ENCODE peak calls at places on chromosomes 13 and 19, in seven cellular contexts. One of them, this sample, is unnamed.

GRCh38 chr19:13538854-13539253 is 32.6 kb upstream of the CACNA1A start:
- DNase-seq in naive thymus-derived CD4-positive, alpha-beta T cell: no peak
- DNase-seq in left ventricle myocardium inferior: no peak
- DNase-seq in GM23338: no peak
- DNase-seq in kidney epithelial cell: no peak
- DNase-seq in uterus: no peak
- DNase-seq in WERI-Rb-1: no peak
- DNase-seq in this sample: no peak

GRCh38 chr19:30207357-30207756 is 164.8 kb upstream of the ZNF536 start:
- DNase-seq in naive thymus-derived CD4-positive, alpha-beta T cell: no peak
- DNase-seq in left ventricle myocardium inferior: no peak
- DNase-seq in GM23338: no peak
- DNase-seq in kidney epithelial cell: no peak
- DNase-seq in uterus: no peak
- DNase-seq in WERI-Rb-1: no peak
- DNase-seq in this sample: no peak

GRCh38 chr19:46886546-46887239 is 25.9 kb downstream of the ARHGAP35 start:
- DNase-seq in naive thymus-derived CD4-positive, alpha-beta T cell: no peak
- DNase-seq in left ventricle myocardium inferior: no peak
- DNase-seq in GM23338: no peak
- DNase-seq in kidney epithelial cell: no peak
- DNase-seq in uterus: no peak
- DNase-seq in WERI-Rb-1: no peak
- DNase-seq in this sample: peak; percentile 16

GRCh38 chr13:45051315-45051714 is 62.0 kb downstream of the GPALPP1 start:
- DNase-seq in naive thymus-derived CD4-positive, alpha-beta T cell: no peak
- DNase-seq in left ventricle myocardium inferior: no peak
- DNase-seq in GM23338: no peak
- DNase-seq in kidney epithelial cell: no peak
- DNase-seq in uterus: no peak
- DNase-seq in WERI-Rb-1: no peak
- DNase-seq in this sample: no peak

GRCh38 chr19:8577741-8578140 is 499 bp upstream of the MYO1F start:
- DNase-seq in naive thymus-derived CD4-positive, alpha-beta T cell: no peak
- DNase-seq in left ventricle myocardium inferior: no peak
- DNase-seq in GM23338: no peak
- DNase-seq in kidney epithelial cell: no peak
- DNase-seq in uterus: no peak
- DNase-seq in WERI-Rb-1: no peak
- DNase-seq in this sample: no peak

GRCh38 chr13:97440598-97440997 is 6.6 kb downstream of the RAP2A start:
- DNase-seq in naive thymus-derived CD4-positive, alpha-beta T cell: no peak
- DNase-seq in left ventricle myocardium inferior: no peak
- DNase-seq in GM23338: no peak
- DNase-seq in kidney epithelial cell: no peak
- DNase-seq in uterus: no peak
- DNase-seq in WERI-Rb-1: no peak
- DNase-seq in this sample: no peak

GRCh38 chr13:109707044-109707794 is 79.2 kb downstream of the IRS2 start:
- DNase-seq in naive thymus-derived CD4-positive, alpha-beta T cell: no peak
- DNase-seq in left ventricle myocardium inferior: no peak
- DNase-seq in GM23338: no peak
- DNase-seq in kidney epithelial cell: no peak
- DNase-seq in uterus: no peak
- DNase-seq in WERI-Rb-1: peak; percentile 38
- DNase-seq in this sample: no peak

GRCh38 chr13:43269037-43269476 is 245.7 kb downstream of the DNAJC15 start:
- DNase-seq in naive thymus-derived CD4-positive, alpha-beta T cell: no peak
- DNase-seq in left ventricle myocardium inferior: no peak
- DNase-seq in GM23338: no peak
- DNase-seq in kidney epithelial cell: peak; percentile 84
- DNase-seq in uterus: peak; percentile 57
- DNase-seq in WERI-Rb-1: no peak
- DNase-seq in this sample: no peak

GRCh38 chr19:1736280-1736679 is 17.0 kb upstream of the ONECUT3 start:
- DNase-seq in naive thymus-derived CD4-positive, alpha-beta T cell: no peak
- DNase-seq in left ventricle myocardium inferior: no peak
- DNase-seq in GM23338: no peak
- DNase-seq in kidney epithelial cell: no peak
- DNase-seq in uterus: no peak
- DNase-seq in WERI-Rb-1: no peak
- DNase-seq in this sample: no peak

GRCh38 chr13:28000567-28000966 is 12.1 kb upstream of the URAD start:
- DNase-seq in naive thymus-derived CD4-positive, alpha-beta T cell: no peak
- DNase-seq in left ventricle myocardium inferior: no peak
- DNase-seq in GM23338: peak; percentile 49
- DNase-seq in kidney epithelial cell: no peak
- DNase-seq in uterus: no peak
- DNase-seq in WERI-Rb-1: no peak
- DNase-seq in this sample: no peak

GRCh38 chr19:50794074-50794777 is 4.0 kb downstream of the ACP4 start:
- DNase-seq in naive thymus-derived CD4-positive, alpha-beta T cell: no peak
- DNase-seq in left ventricle myocardium inferior: no peak
- DNase-seq in GM23338: no peak
- DNase-seq in kidney epithelial cell: no peak
- DNase-seq in uterus: no peak
- DNase-seq in WERI-Rb-1: peak; percentile 84
- DNase-seq in this sample: no peak

GRCh38 chr19:6423499-6424189 is 967 bp downstream of the KHSRP start:
- DNase-seq in naive thymus-derived CD4-positive, alpha-beta T cell: no peak
- DNase-seq in left ventricle myocardium inferior: no peak
- DNase-seq in GM23338: peak; percentile 74
- DNase-seq in kidney epithelial cell: no peak
- DNase-seq in uterus: peak; percentile 34
- DNase-seq in WERI-Rb-1: peak; percentile 50
- DNase-seq in this sample: no peak

GRCh38 chr19:16185123-16185924 is at the start of gene FAM32A:
- DNase-seq in naive thymus-derived CD4-positive, alpha-beta T cell: peak; percentile 91
- DNase-seq in left ventricle myocardium inferior: peak; percentile 99
- DNase-seq in GM23338: peak; percentile 98
- DNase-seq in kidney epithelial cell: peak; percentile 97
- DNase-seq in uterus: peak; percentile 100
- DNase-seq in WERI-Rb-1: peak; percentile 98
- DNase-seq in this sample: peak; percentile 96

GRCh38 chr19:15252398-15253018 is 20.3 kb upstream of the EPHX3 start:
- DNase-seq in naive thymus-derived CD4-positive, alpha-beta T cell: no peak
- DNase-seq in left ventricle myocardium inferior: no peak
- DNase-seq in GM23338: peak; percentile 46
- DNase-seq in kidney epithelial cell: no peak
- DNase-seq in uterus: peak; percentile 44
- DNase-seq in WERI-Rb-1: peak; percentile 40
- DNase-seq in this sample: no peak

GRCh38 chr13:38688674-38689073 is 1.8 kb downstream of the FREM2 start:
- DNase-seq in naive thymus-derived CD4-positive, alpha-beta T cell: no peak
- DNase-seq in left ventricle myocardium inferior: no peak
- DNase-seq in GM23338: no peak
- DNase-seq in kidney epithelial cell: no peak
- DNase-seq in uterus: no peak
- DNase-seq in WERI-Rb-1: no peak
- DNase-seq in this sample: no peak

GRCh38 chr19:30540671-30541210 is 168.6 kb downstream of the ZNF536 start:
- DNase-seq in naive thymus-derived CD4-positive, alpha-beta T cell: no peak
- DNase-seq in left ventricle myocardium inferior: no peak
- DNase-seq in GM23338: no peak
- DNase-seq in kidney epithelial cell: no peak
- DNase-seq in uterus: no peak
- DNase-seq in WERI-Rb-1: no peak
- DNase-seq in this sample: no peak

GRCh38 chr13:87058786-87059329 is 612.3 kb upstream of the SLITRK5 start:
- DNase-seq in naive thymus-derived CD4-positive, alpha-beta T cell: no peak
- DNase-seq in left ventricle myocardium inferior: no peak
- DNase-seq in GM23338: no peak
- DNase-seq in kidney epithelial cell: no peak
- DNase-seq in uterus: no peak
- DNase-seq in WERI-Rb-1: no peak
- DNase-seq in this sample: no peak

GRCh38 chr19:50510700-50511068 is 307 bp downstream of the JOSD2 start:
- DNase-seq in naive thymus-derived CD4-positive, alpha-beta T cell: no peak
- DNase-seq in left ventricle myocardium inferior: no peak
- DNase-seq in GM23338: peak; percentile 93
- DNase-seq in kidney epithelial cell: no peak
- DNase-seq in uterus: no peak
- DNase-seq in WERI-Rb-1: no peak
- DNase-seq in this sample: no peak

DNA sequence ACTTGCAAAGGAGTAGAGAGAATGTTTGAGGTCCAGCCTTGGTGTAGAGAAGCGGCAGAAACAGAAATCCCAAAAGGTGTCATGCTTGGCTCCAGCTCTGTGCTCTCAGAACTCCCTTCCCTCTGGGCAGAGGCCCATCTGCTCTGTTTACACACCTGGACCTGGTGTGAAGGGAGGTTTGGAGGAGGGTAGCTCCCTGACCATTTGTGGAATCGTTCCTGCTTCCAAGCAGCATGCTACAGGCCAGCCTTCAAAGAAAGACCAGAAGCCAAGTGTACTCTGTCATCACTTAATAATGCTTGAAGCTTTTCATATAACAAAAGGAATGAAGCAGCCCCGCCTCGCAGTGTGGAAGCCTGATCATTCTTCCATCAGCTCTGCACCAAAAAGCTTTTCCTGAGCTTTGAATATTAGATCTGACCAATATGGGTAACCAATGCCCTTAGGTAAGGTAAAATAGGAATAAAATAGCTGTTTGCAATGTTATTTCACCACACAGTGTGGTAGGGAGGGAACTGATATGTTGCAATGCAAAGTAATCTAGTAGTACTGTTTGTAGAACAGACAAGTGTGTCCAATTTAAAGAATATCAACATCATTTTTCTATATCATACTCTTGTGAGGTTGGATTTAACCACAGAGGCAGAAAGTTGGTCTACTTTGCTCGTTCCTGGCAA is 63.3 kb downstream of the ZIC5 start:
- DNase-seq in naive thymus-derived CD4-positive, alpha-beta T cell: no peak
- DNase-seq in left ventricle myocardium inferior: no peak
- DNase-seq in GM23338: no peak
- DNase-seq in kidney epithelial cell: no peak
- DNase-seq in uterus: no peak
- DNase-seq in WERI-Rb-1: no peak
- DNase-seq in this sample: no peak
- H3K27me3 ChIP-seq in naive thymus-derived CD4-positive, alpha-beta T cell: no peaks in the 10 kb centered on the region
- H3K27me3 ChIP-seq in left ventricle myocardium inferior: peaks cover 98% of the 10 kb centered on the region
- H3K27me3 ChIP-seq in GM23338: no peaks in the 10 kb centered on the region
- H3K27me3 ChIP-seq in kidney epithelial cell: peaks cover 32% of the 10 kb centered on the region
- H3K27me3 ChIP-seq in uterus: no peaks in the 10 kb centered on the region
- H3K27me3 ChIP-seq in WERI-Rb-1: no peaks in the 10 kb centered on the region
- H3K27me3 ChIP-seq in this sample: no peaks in the 10 kb centered on the region

GRCh38 chr13:113753171-113753570 is 5.9 kb upstream of the TMEM255B start:
- DNase-seq in naive thymus-derived CD4-positive, alpha-beta T cell: no peak
- DNase-seq in left ventricle myocardium inferior: no peak
- DNase-seq in GM23338: no peak
- DNase-seq in kidney epithelial cell: no peak
- DNase-seq in uterus: no peak
- DNase-seq in WERI-Rb-1: no peak
- DNase-seq in this sample: no peak

GRCh38 chr13:113749956-113750355 is 9.1 kb upstream of the TMEM255B start:
- DNase-seq in naive thymus-derived CD4-positive, alpha-beta T cell: no peak
- DNase-seq in left ventricle myocardium inferior: no peak
- DNase-seq in GM23338: no peak
- DNase-seq in kidney epithelial cell: no peak
- DNase-seq in uterus: no peak
- DNase-seq in WERI-Rb-1: no peak
- DNase-seq in this sample: no peak

GRCh38 chr13:113750554-113751399 is 8.2 kb upstream of the TMEM255B start:
- DNase-seq in naive thymus-derived CD4-positive, alpha-beta T cell: no peak
- DNase-seq in left ventricle myocardium inferior: no peak
- DNase-seq in GM23338: no peak
- DNase-seq in kidney epithelial cell: no peak
- DNase-seq in uterus: no peak
- DNase-seq in WERI-Rb-1: no peak
- DNase-seq in this sample: no peak

GRCh38 chr13:113749507-113749906 is 9.5 kb upstream of the TMEM255B start:
- DNase-seq in naive thymus-derived CD4-positive, alpha-beta T cell: no peak
- DNase-seq in left ventricle myocardium inferior: no peak
- DNase-seq in GM23338: no peak
- DNase-seq in kidney epithelial cell: no peak
- DNase-seq in uterus: no peak
- DNase-seq in WERI-Rb-1: no peak
- DNase-seq in this sample: no peak

GRCh38 chr13:113751491-113751890 is 7.5 kb upstream of the TMEM255B start:
- DNase-seq in naive thymus-derived CD4-positive, alpha-beta T cell: no peak
- DNase-seq in left ventricle myocardium inferior: no peak
- DNase-seq in GM23338: no peak
- DNase-seq in kidney epithelial cell: no peak
- DNase-seq in uterus: no peak
- DNase-seq in WERI-Rb-1: no peak
- DNase-seq in this sample: no peak
- H3K27me3 ChIP-seq in naive thymus-derived CD4-positive, alpha-beta T cell: no peaks in the 10 kb centered on the region
- H3K27me3 ChIP-seq in left ventricle myocardium inferior: peaks cover 5% of the 10 kb centered on the region
- H3K27me3 ChIP-seq in GM23338: no peaks in the 10 kb centered on the region
- H3K27me3 ChIP-seq in kidney epithelial cell: peaks cover 10% of the 10 kb centered on the region
- H3K27me3 ChIP-seq in uterus: no peaks in the 10 kb centered on the region
- H3K27me3 ChIP-seq in WERI-Rb-1: peaks cover 36% of the 10 kb centered on the region
- H3K27me3 ChIP-seq in this sample: no peaks in the 10 kb centered on the region

DNA sequence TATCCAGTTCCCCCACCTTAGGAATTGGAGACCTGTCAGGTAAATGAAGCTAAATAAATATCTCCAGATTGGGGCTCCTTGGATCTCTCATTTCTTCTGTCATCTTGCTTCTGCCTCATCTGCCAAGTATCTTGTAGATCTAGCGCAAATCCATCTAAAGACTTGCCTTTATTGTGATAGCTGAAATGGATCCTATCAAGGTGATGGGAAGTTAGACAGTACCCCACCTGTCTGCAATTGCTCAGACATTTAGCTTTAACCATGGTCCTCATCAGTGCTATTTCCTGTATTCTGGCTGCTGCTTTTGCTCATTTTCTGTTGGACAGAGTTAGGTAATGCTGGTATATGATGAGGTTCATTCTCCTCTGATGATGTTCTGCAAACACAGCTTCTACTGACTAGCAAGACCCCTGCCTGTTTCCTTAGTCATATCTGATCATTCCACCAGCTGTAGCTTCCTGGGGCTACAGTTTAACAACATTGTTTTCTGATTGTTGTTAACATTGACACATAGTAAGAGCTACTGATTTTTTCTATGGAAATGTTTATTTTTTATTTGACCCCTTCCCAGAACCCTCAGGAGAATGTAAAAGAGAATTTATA is 340.0 kb downstream of the DCT start:
- DNase-seq in naive thymus-derived CD4-positive, alpha-beta T cell: no peak
- DNase-seq in left ventricle myocardium inferior: no peak
- DNase-seq in GM23338: no peak
- DNase-seq in kidney epithelial cell: no peak
- DNase-seq in uterus: no peak
- DNase-seq in WERI-Rb-1: no peak
- DNase-seq in this sample: no peak
- H3K27me3 ChIP-seq in naive thymus-derived CD4-positive, alpha-beta T cell: no peaks in the 10 kb centered on the region
- H3K27me3 ChIP-seq in left ventricle myocardium inferior: no peaks in the 10 kb centered on the region
- H3K27me3 ChIP-seq in GM23338: peaks cover 96% of the 10 kb centered on the region
- H3K27me3 ChIP-seq in kidney epithelial cell: no peaks in the 10 kb centered on the region
- H3K27me3 ChIP-seq in uterus: no peaks in the 10 kb centered on the region
- H3K27me3 ChIP-seq in WERI-Rb-1: no peaks in the 10 kb centered on the region
- H3K27me3 ChIP-seq in this sample: no peaks in the 10 kb centered on the region

DNA sequence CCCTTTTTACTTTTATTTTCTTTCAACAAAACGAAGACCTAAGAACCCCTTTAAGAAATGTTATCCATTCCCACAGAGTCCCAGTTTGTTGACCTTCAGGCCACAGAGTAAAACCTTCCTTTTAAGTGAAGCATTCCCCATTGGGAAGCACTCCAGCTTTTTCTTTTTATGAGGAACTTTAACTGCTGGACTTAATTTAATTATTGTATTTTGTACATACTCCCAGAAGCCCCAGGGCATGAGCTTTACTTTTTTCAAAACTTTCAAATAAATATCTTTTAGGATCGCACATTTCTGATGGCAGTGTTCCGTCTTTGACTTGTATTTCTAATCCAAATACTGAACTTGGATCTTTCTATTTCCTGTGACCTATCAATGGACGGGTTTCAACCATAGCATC is 68.9 kb downstream of the ZIC5 start:
- DNase-seq in naive thymus-derived CD4-positive, alpha-beta T cell: no peak
- DNase-seq in left ventricle myocardium inferior: no peak
- DNase-seq in GM23338: no peak
- DNase-seq in kidney epithelial cell: no peak
- DNase-seq in uterus: no peak
- DNase-seq in WERI-Rb-1: no peak
- DNase-seq in this sample: no peak
- H3K27me3 ChIP-seq in naive thymus-derived CD4-positive, alpha-beta T cell: peaks cover 9% of the 10 kb centered on the region
- H3K27me3 ChIP-seq in left ventricle myocardium inferior: peaks cover 98% of the 10 kb centered on the region
- H3K27me3 ChIP-seq in GM23338: peaks cover 10% of the 10 kb centered on the region
- H3K27me3 ChIP-seq in kidney epithelial cell: peaks cover 18% of the 10 kb centered on the region
- H3K27me3 ChIP-seq in uterus: no peaks in the 10 kb centered on the region
- H3K27me3 ChIP-seq in WERI-Rb-1: no peaks in the 10 kb centered on the region
- H3K27me3 ChIP-seq in this sample: no peaks in the 10 kb centered on the region

This sample was measured in GM06990.